ENCODE peak calls at places on chromosomes 16 and 17, in five cellular contexts. U, Z, F, T and O are unnamed samples.

GRCh38 chr17:29177871-29178749 is 2.1 kb downstream of the MYO18A start:
- DNase-seq in U (no peak), F (no peak), Z (peak; percentile 74), T (no peak), O (no peak)

GRCh38 chr16:79093554-79093967 is 507.0 kb downstream of the MAF start:
- DNase-seq in F (no peak), Z (peak; percentile 29), T (peak; percentile 35), U (peak; percentile 87), O (no peak)

GRCh38 chr17:3528604-3529511 is 28.8 kb downstream of the TRPV3 start:
- DNase-seq in T (no peak), Z (no peak), U (no peak), F (no peak), O (no peak)

GRCh38 chr16:79980650-79981521 is 380.3 kb upstream of the MAF start:
- DNase-seq in F (no peak), U (no peak), T (peak; percentile 52), Z (no peak), O (no peak)

GRCh38 chr17:60720763-60721531 is 43.3 kb downstream of the BCAS3 start:
- DNase-seq in U (peak; percentile 8), F (peak; percentile 53), T (no peak), Z (peak; percentile 10), O (peak; percentile 66)

GRCh38 chr17:32584792-32585191 is 98.0 kb downstream of the CDK5R1 start:
- DNase-seq in T (no peak), Z (no peak), F (no peak), U (no peak), O (no peak)

GRCh38 chr17:2722611-2723010 is 11.0 kb upstream of the CLUH start:
- DNase-seq in T (no peak), U (no peak), Z (no peak), F (no peak), O (no peak)

GRCh38 chr17:64007838-64008282 is 9.7 kb downstream of the PRR29 start:
- DNase-seq in Z (no peak), U (no peak), F (no peak), T (no peak), O (no peak)

GRCh38 chr17:79984877-79985276 is 50.8 kb downstream of the TBC1D16 start:
- DNase-seq in T (no peak), U (no peak), Z (no peak), F (no peak), O (no peak)

GRCh38 chr17:39653662-39654331 is 11.4 kb upstream of the TCAP start:
- DNase-seq in T (no peak), U (peak; percentile 59), Z (peak; percentile 85), F (peak; percentile 47), O (no peak)

DNA sequence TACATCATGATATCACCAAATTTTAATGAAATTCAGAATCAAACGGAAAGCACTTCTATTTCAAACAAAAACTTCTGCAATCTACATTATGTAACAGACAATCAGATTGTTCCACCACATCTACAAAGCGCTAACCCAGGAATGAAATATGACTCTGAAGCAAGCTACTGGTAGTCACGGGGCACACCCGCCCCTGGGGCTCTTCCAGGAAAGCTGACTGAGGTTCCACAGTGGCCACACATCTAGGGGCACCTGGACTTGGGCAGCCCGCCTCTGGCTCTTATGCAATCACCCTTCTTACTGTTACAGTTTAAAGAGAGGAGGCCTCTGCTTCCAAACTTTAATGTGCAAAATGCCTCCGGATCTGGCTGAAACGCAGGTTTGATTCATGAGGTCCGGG is 27.5 kb downstream of the ZCCHC14 start:
- DNase-seq in T (no peak), F (peak; percentile 69), U (peak; percentile 53), Z (peak; percentile 70), O (no peak)
- TF ChIP-seq POLR2AphosphoS5 in T (peak; percentile 82), F (peak; percentile 77), U (no peak), Z (peak; percentile 71), O (no peak)

GRCh38 chr17:16449121-16449570 is 33.8 kb downstream of the TRPV2 start:
- DNase-seq in T (no peak), Z (no peak), F (no peak), U (no peak), O (no peak)

GRCh38 chr17:16448490-16448889 is 33.1 kb downstream of the TRPV2 start:
- DNase-seq in F (no peak), Z (no peak), T (no peak), U (no peak), O (no peak)

GRCh38 chr17:16444258-16444886 is 29.0 kb downstream of the TRPV2 start:
- DNase-seq in Z (no peak), U (no peak), F (no peak), T (no peak), O (no peak)

GRCh38 chr17:16447676-16448075 is 32.3 kb downstream of the TRPV2 start:
- DNase-seq in Z (no peak), T (no peak), U (no peak), F (no peak), O (no peak)

DNA sequence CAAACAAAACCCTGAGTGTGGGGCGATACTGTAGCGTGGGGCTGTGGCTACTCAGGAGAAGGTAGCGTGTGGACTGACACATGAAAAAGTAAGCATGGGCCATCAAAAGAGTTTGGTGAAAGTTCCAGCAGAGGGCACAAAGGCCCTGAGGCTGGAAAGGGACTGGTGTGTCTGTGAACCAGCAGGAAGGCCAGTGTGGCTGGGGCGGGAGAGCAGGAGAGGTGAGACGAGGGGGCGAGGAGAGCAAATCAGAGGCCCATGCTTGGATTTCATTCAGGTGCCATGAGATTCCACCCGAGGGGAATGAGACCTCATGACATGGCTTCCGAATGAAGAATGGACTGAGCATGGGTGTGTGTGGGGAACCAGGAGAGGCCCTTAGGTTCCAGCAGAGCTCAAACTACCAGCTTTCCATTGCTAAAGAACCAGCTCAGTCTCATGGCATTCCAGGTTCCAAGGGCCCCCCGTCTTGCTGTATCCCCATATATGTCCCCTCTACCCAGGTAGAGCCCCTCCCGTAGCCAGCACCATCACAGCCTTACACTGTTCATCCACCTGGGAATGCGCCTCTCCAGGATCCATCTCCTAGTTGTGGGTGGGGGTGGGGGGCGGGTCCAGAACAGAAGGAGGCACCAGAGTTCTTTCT is 31.1 kb downstream of the TRPV2 start:
- DNase-seq in Z (no peak), U (no peak), F (no peak), T (no peak), O (no peak)
- H3K27ac ChIP-seq in Z (peak overlapping the region; percentile 4), U (no peak overlapping the region), F (no peak overlapping the region), T (no peak overlapping the region), O (peak overlapping the region; percentile 62)

GRCh38 chr17:49610883-49611584 is 35.4 kb downstream of the NXPH3 start:
- DNase-seq in T (no peak), U (no peak), F (peak; percentile 41), Z (no peak), O (no peak)

GRCh38 chr17:49616546-49617205 is 41.0 kb downstream of the NXPH3 start:
- DNase-seq in Z (peak; percentile 38), T (no peak), U (no peak), F (no peak), O (no peak)

GRCh38 chr17:49618112-49618611 is 42.5 kb downstream of the NXPH3 start:
- DNase-seq in U (no peak), Z (no peak), T (no peak), F (no peak), O (no peak)

GRCh38 chr17:49612721-49613120 is 37.0 kb downstream of the NXPH3 start:
- DNase-seq in U (no peak), F (no peak), T (no peak), Z (no peak), O (no peak)

DNA sequence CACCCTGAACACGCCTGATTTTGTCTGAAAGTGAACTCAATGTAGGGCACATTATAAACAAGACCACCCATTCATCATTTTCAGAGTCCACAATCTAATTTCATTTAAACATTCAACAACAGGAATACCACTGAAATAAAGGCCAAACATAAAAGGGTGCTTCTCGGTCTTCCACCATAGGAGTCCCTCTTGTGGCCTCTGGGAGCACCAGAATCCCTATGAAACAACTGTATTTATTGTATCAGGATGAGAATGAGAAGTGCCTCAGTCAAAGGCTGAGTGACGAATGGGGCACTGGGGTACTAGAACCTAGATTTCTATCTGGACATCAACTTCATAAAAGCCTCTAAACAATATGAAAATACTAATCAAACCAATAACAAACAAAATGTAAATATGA is 40.4 kb downstream of the NXPH3 start:
- DNase-seq in T (no peak), F (no peak), Z (no peak), U (no peak), O (no peak)
- TF ChIP-seq POLR2AphosphoS5 in T (no peak), F (no peak), Z (no peak), U (no peak), O (no peak)

GRCh38 chr17:76972046-76972641 is 103.9 kb downstream of the MGAT5B start:
- DNase-seq in T (no peak), F (no peak), Z (no peak), U (no peak), O (no peak)
- H3K27ac ChIP-seq in T (no peak overlapping the region), F (no peak overlapping the region), Z (no peak overlapping the region), U (no peak overlapping the region), O (no peak overlapping the region)

DNA sequence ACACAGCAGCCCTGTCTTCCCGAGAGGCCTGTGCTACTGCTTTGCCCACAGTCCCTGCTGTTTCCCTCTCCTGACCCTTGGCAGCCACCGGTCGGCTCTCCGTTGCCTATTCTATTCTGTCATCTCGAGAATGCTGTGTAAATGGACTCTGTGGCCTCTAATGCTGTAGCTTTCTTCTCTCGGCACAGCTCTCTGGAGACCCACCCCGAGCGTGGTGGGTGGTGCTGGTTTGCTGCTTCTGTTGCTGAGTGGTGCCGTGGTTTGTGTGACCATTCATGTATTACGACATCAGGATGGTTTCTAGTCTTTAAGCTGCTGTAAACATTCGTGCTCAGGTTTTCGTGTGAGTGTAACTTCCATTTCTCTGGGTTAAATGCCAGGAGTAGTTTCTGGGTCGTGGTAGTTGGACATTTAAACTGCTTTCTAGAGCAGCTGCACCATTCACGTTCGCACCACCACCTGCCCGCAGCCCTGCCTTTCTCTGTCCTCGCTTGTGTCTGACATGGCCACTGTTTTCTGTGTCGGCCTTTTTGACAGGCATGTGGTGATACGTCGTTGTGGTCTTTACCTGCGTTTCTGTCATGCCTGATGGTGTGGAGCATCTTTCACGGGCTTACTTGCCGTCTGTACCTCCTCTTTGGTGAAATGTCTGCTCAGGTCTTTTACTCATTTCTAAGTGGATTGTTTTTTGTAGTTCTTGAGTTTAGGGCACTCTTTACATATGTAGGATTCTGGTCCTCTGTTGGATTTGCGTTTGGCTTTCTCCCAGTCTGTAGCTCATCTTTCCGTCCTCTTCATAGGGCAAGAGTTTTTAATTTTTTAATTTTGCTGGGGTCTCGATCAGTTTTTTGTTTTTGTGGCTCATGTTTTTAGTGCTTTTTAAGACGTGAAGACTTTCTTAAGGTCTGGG is 47.7 kb upstream of the ZNF750 start:
- DNase-seq in F (no peak), T (no peak), U (no peak), Z (no peak), O (no peak)
- TF ChIP-seq POLR2AphosphoS5 in F (no peak), T (peak; percentile 32), U (no peak), Z (no peak), O (no peak)

GRCh38 chr17:77346765-77347164 is 206.0 kb downstream of the SEC14L1 start:
- DNase-seq in T (no peak), Z (no peak), U (no peak), F (no peak), O (no peak)
- H3K27ac ChIP-seq in T (no peak overlapping the region), Z (no peak overlapping the region), U (no peak overlapping the region), F (no peak overlapping the region), O (no peak overlapping the region)

GRCh38 chr16:29802416-29802935 is 3.9 kb upstream of the MAZ start:
- DNase-seq in T (no peak), F (no peak), U (no peak), Z (no peak), O (no peak)

GRCh38 chr16:29804020-29804419 is 2.3 kb upstream of the MAZ start:
- DNase-seq in Z (no peak), F (no peak), U (no peak), T (no peak), O (no peak)

GRCh38 chr16:29805232-29806095 is 865 bp upstream of the MAZ start:
- DNase-seq in U (peak; percentile 91), Z (peak; percentile 98), F (peak; percentile 97), T (peak; percentile 99), O (peak; percentile 85)

GRCh38 chr16:29806096-29806579 is at the start of gene MAZ:
- DNase-seq in Z (no peak), T (peak; percentile 95), F (no peak), U (no peak), O (peak; percentile 60)

GRCh38 chr16:29804455-29805231 is 1.7 kb upstream of the MAZ start:
- DNase-seq in T (no peak), U (peak; percentile 74), F (peak; percentile 45), Z (peak; percentile 37), O (no peak)
- TF ChIP-seq POLR2AphosphoS5 in T (peak; percentile 5), U (no peak), F (no peak), Z (no peak), O (no peak)